ENCODE peak calls at places on chromosomes 16 and 17, in five cellular contexts. P is upper lobe of left lung; Y is CD4-positive, alpha-beta memory T cell; G is fibroblast of lung; U is adrenal gland. F is an unnamed sample.
A peak's percentile ranks its signal among the peaks of the same experiment; 100 is the strongest.

GRCh38 chr16:50593410-50594139 is 45.4 kb downstream of the NKD1 start:
- DNase-seq in U (no peak), P (no peak), G (peak; percentile 36), Y (no peak), F (no peak)

GRCh38 chr16:57791156-57791902 is 11.0 kb downstream of the KIFC3 start:
- DNase-seq in U (peak; percentile 67), G (peak; percentile 31), P (no peak), Y (no peak), F (no peak)

GRCh38 chr16:2874032-2874431 is 9.0 kb upstream of the FLYWCH2 start:
- DNase-seq in U (no peak), Y (no peak), G (no peak), P (no peak), F (no peak)

GRCh38 chr17:73396429-73397277 is 84.9 kb upstream of the CDC42EP4 start:
- DNase-seq in Y (no peak), U (no peak), G (no peak), P (no peak), F (no peak)

GRCh38 chr17:69434164-69434579 is 19.7 kb downstream of the MAP2K6 start:
- DNase-seq in Y (no peak), G (peak; percentile 81), P (no peak), U (no peak), F (no peak)

GRCh38 chr17:15431201-15431600 is 36.2 kb downstream of the CDRT4 start:
- DNase-seq in Y (no peak), U (no peak), P (peak; percentile 20), G (no peak), F (no peak)

GRCh38 chr17:2195729-2196128 is 107.9 kb downstream of the SMG6 start:
- DNase-seq in Y (no peak), P (no peak), G (no peak), U (no peak), F (no peak)

GRCh38 chr17:30567231-30568116 is 90.3 kb downstream of the GOSR1 start:
- DNase-seq in P (no peak), Y (no peak), G (no peak), U (no peak), F (no peak)

GRCh38 chr16:85750021-85750826 is 672 bp downstream of the C16orf74 start:
- DNase-seq in G (peak; percentile 74), P (peak; percentile 88), Y (no peak), U (peak; percentile 9), F (no peak)

GRCh38 chr16:69190598-69190997 is 3.6 kb downstream of the SNTB2 start:
- DNase-seq in G (no peak), U (no peak), Y (peak; percentile 3), P (no peak), F (no peak)

GRCh38 chr16:49497466-49497865 is 123.9 kb downstream of the C16orf78 start:
- DNase-seq in U (no peak), Y (no peak), G (no peak), P (no peak), F (no peak)

GRCh38 chr16:47139561-47140185 is 4.1 kb downstream of the NETO2 start:
- DNase-seq in U (no peak), G (peak; percentile 19), Y (no peak), P (no peak), F (no peak)

GRCh38 chr17:47850692-47851573 is at the start of gene SP6:
- DNase-seq in Y (peak; percentile 39), G (peak; percentile 14), P (peak; percentile 92), U (peak; percentile 84), F (no peak)

GRCh38 chr17:74712756-74713155 is at the start of gene CD300LF:
- DNase-seq in G (no peak), Y (no peak), P (no peak), U (peak; percentile 56), F (no peak)

GRCh38 chr17:57988301-57989010 is 402 bp upstream of the VEZF1 start:
- DNase-seq in P (no peak), U (peak; percentile 74), Y (peak; percentile 77), G (peak; percentile 68), F (peak; percentile 84)

GRCh38 chr17:76709077-76709950 is 1.5 kb downstream of the MXRA7 start:
- DNase-seq in G (peak; percentile 97), U (peak; percentile 79), Y (no peak), P (peak; percentile 79), F (peak; percentile 92)

GRCh38 chr16:3095869-3096268 is 3.2 kb downstream of the ZSCAN10 start:
- DNase-seq in G (no peak), P (no peak), Y (peak; percentile 64), U (peak; percentile 35), F (no peak)

GRCh38 chr17:18261146-18261515 is 669 bp downstream of the MIEF2 start:
- DNase-seq in Y (no peak), P (peak; percentile 86), G (peak; percentile 30), U (peak; percentile 93), F (peak; percentile 73)

GRCh38 chr17:55601874-55602364 is 90.7 kb upstream of the SMIM36 start:
- DNase-seq in G (peak; percentile 76), P (no peak), U (peak; percentile 47), Y (peak; percentile 36), F (no peak)

GRCh38 chr16:3256876-3257465 is 538 bp upstream of the MEFV start:
- DNase-seq in G (no peak), U (no peak), Y (no peak), P (no peak), F (peak; percentile 86)

GRCh38 chr16:15951852-15952251 is 2.4 kb downstream of the ABCC1 start:
- DNase-seq in U (no peak), Y (no peak), G (no peak), P (no peak), F (no peak)
- H3K4me3 ChIP-seq in U (no peak overlapping the region), Y (no peak overlapping the region), G (peak overlapping the region; percentile 96), P (no peak overlapping the region), F (peak overlapping the region; percentile 85)

DNA sequence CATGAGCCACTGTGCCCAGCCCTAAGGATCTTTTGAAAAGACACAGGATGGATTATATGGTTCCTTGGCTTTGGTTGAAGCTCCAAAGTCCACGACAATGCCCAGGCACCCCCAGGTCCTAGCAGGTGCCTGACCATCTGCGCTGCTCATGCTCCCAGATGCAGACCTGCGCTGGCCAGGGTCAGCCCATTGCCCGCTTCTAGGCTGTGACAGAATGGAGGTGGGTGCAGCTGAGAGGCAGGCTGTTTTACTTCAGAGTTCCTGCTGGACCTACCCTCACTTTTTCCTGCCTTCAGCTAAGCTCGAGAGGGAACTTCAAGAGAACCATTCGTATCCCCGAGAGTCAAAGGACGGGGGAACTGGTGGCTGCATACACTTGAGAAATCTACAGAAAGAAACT is 60.5 kb downstream of the AMFR start:
- DNase-seq in G (no peak), U (no peak), P (no peak), Y (no peak), F (no peak)
- H3K36me3 ChIP-seq in G (peaks cover 19% of the 10 kb centered on the region), U (peaks cover 65% of the 10 kb centered on the region), P (peaks cover 9% of the 10 kb centered on the region), Y (peaks cover 58% of the 10 kb centered on the region), F (peaks cover 85% of the 10 kb centered on the region)

DNA sequence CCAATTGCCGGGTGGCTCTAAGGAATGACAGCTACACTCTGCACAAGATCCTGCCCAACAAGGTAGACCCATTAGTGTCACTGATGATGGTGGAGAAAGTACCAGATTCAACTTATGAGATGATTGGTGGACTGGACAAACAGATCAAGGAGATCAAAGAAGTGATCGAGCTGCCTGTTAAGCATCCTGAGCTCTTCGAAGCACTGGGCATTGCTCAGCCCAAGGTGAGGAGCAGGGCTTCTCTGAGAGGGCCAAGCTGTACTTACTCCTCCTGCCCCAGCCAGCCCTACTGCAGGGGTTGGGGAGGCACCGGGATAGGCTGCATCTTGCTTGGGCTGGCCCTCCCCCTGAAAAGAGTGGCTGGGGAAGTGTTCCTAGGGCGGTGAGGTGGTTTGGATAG is 2.8 kb upstream of the FTSJ3 start:
- DNase-seq in G (no peak), Y (no peak), P (no peak), U (no peak), F (no peak)
- H3K27me3 ChIP-seq in G (no peaks in the 10 kb centered on the region), Y (no peaks in the 10 kb centered on the region), P (no peaks in the 10 kb centered on the region), U (no peaks in the 10 kb centered on the region), F (no peaks in the 10 kb centered on the region)

GRCh38 chr17:7354262-7354781 is 634 bp upstream of the TMEM95 start:
- DNase-seq in G (peak; percentile 33), U (peak; percentile 41), Y (no peak), P (no peak), F (no peak)
- H3K4me3 ChIP-seq in G (peak overlapping the region; percentile 97), U (no peak overlapping the region), Y (no peak overlapping the region), P (no peak overlapping the region), F (no peak overlapping the region)

GRCh38 chr17:80912451-80912850 is 79.2 kb upstream of the CHMP6 start:
- DNase-seq in P (no peak), G (no peak), U (no peak), Y (no peak), F (no peak)
- H3K36me3 ChIP-seq in P (no peaks in the 10 kb centered on the region), G (peaks cover 12% of the 10 kb centered on the region), U (peaks cover 18% of the 10 kb centered on the region), Y (peaks cover 8% of the 10 kb centered on the region), F (peaks cover 61% of the 10 kb centered on the region)

GRCh38 chr16:88549671-88550643 is 20.2 kb upstream of the ZC3H18 start:
- DNase-seq in P (no peak), Y (no peak), G (no peak), U (no peak), F (no peak)
- H3K27me3 ChIP-seq in P (no peaks in the 10 kb centered on the region), Y (no peaks in the 10 kb centered on the region), G (peaks cover 24% of the 10 kb centered on the region), U (peaks cover 7% of the 10 kb centered on the region), F (no peaks in the 10 kb centered on the region)

GRCh38 chr16:83802135-83802534 is 5.6 kb upstream of the HSBP1 start:
- DNase-seq in G (peak; percentile 81), P (no peak), U (no peak), Y (peak; percentile 27), F (no peak)
- H3K4me3 ChIP-seq in G (peak overlapping the region; percentile 54), P (no peak overlapping the region), U (no peak overlapping the region), Y (no peak overlapping the region), F (peak overlapping the region; percentile 30)

GRCh38 chr17:8466873-8467272 is 31.2 kb downstream of the NDEL1 start:
- DNase-seq in Y (no peak), U (no peak), P (peak; percentile 74), G (no peak), F (no peak)
- H3K36me3 ChIP-seq in Y (peaks cover 70% of the 10 kb centered on the region), U (peaks cover 43% of the 10 kb centered on the region), P (peaks cover 22% of the 10 kb centered on the region), G (peaks cover 31% of the 10 kb centered on the region), F (peaks cover 89% of the 10 kb centered on the region)

DNA sequence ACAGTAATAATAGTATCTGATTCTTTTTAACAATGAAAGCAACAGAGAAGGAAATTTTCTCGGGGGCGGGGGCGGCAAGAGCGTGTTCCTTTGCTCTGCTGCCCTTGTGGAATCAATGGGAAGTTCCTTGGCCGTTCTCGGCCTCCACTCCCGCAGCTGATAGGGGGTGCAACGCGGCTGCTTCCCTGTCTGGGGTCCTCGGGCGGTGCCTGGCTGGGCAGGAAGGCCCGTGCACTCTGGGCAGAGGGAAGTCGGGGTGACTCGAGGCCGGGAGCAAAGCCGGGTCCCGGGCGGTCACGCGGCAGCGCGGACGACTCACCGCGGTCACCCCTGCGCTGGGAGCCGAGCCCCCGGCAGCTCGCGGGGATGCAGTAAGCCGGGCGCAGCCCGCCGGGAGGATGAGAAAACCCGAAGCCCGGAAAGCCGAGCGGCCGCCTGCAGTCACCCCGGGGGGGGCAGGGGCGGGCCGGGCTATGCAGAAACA is 2.5 kb downstream of the TUBB3 start:
- DNase-seq in Y (no peak), G (peak; percentile 20), U (no peak), P (no peak), F (no peak)
- H3K27me3 ChIP-seq in Y (peaks cover 16% of the 10 kb centered on the region), G (no peaks in the 10 kb centered on the region), U (no peaks in the 10 kb centered on the region), P (peaks cover 33% of the 10 kb centered on the region), F (no peaks in the 10 kb centered on the region)

F was measured in MG63.